ENCODE peak calls at places on chromosomes 5 and 9, in four cellular contexts. One of them, this sample, is unnamed.

GRCh38 chr5:76372320-76373054 is 30.6 kb upstream of the IQGAP2 start:
- DNase-seq in HepG2: peak; percentile 76
- DNase-seq in SK-N-SH: peak; percentile 27
- DNase-seq in GM12878: no peak
- DNase-seq in this sample: peak; percentile 91

GRCh38 chr5:33439905-33440481 is 772 bp upstream of the TARS1 start:
- DNase-seq in SK-N-SH: no peak
- DNase-seq in GM12878: no peak
- DNase-seq in HepG2: peak; percentile 8
- DNase-seq in this sample: no peak

GRCh38 chr5:177425196-177425800 is 1.2 kb upstream of the GRK6 start:
- DNase-seq in SK-N-SH: no peak
- DNase-seq in HepG2: no peak
- DNase-seq in GM12878: no peak
- DNase-seq in this sample: no peak

GRCh38 chr9:133708770-133709611 is 29.2 kb downstream of the SARDH start:
- DNase-seq in HepG2: no peak
- DNase-seq in SK-N-SH: no peak
- DNase-seq in GM12878: peak; percentile 7
- DNase-seq in this sample: no peak

GRCh38 chr9:75087279-75087823 is 604 bp downstream of the NMRK1 start:
- DNase-seq in HepG2: peak; percentile 21
- DNase-seq in SK-N-SH: no peak
- DNase-seq in GM12878: peak; percentile 57
- DNase-seq in this sample: peak; percentile 20

GRCh38 chr9:6902423-6902822 is 144.7 kb downstream of the KDM4C start:
- DNase-seq in GM12878: no peak
- DNase-seq in HepG2: no peak
- DNase-seq in SK-N-SH: no peak
- DNase-seq in this sample: no peak

GRCh38 chr9:84241817-84242356 is 98.7 kb downstream of the SLC28A3 start:
- DNase-seq in SK-N-SH: no peak
- DNase-seq in HepG2: no peak
- DNase-seq in GM12878: no peak
- DNase-seq in this sample: no peak

GRCh38 chr5:102755691-102756371 is 726 bp downstream of the PAM start:
- DNase-seq in SK-N-SH: peak; percentile 63
- DNase-seq in GM12878: peak; percentile 57
- DNase-seq in HepG2: peak; percentile 76
- DNase-seq in this sample: peak; percentile 62

GRCh38 chr9:136882109-136882946 is 4.0 kb upstream of the TRAF2 start:
- DNase-seq in SK-N-SH: peak; percentile 15
- DNase-seq in HepG2: peak; percentile 94
- DNase-seq in GM12878: peak; percentile 73
- DNase-seq in this sample: peak; percentile 93

GRCh38 chr9:121303456-121304451 is 35.8 kb downstream of the GSN start:
- DNase-seq in GM12878: no peak
- DNase-seq in HepG2: no peak
- DNase-seq in SK-N-SH: no peak
- DNase-seq in this sample: peak; percentile 64

GRCh38 chr5:111183064-111183463 is 41.1 kb upstream of the CAMK4 start:
- DNase-seq in HepG2: no peak
- DNase-seq in GM12878: no peak
- DNase-seq in SK-N-SH: no peak
- DNase-seq in this sample: no peak

GRCh38 chr5:11905209-11905608 is 963 bp upstream of the CTNND2 start:
- DNase-seq in GM12878: no peak
- DNase-seq in SK-N-SH: no peak
- DNase-seq in HepG2: no peak
- DNase-seq in this sample: no peak

GRCh38 chr9:70542339-70542931 is 128.0 kb upstream of the KLF9 start:
- DNase-seq in HepG2: no peak
- DNase-seq in SK-N-SH: no peak
- DNase-seq in GM12878: no peak
- DNase-seq in this sample: no peak

GRCh38 chr5:132474131-132474723 is 16.3 kb downstream of the IRF1 start:
- DNase-seq in GM12878: no peak
- DNase-seq in HepG2: no peak
- DNase-seq in SK-N-SH: no peak
- DNase-seq in this sample: no peak

GRCh38 chr5:133870661-133871060 is 97.8 kb downstream of the C5orf15 start:
- DNase-seq in HepG2: no peak
- DNase-seq in GM12878: no peak
- DNase-seq in SK-N-SH: no peak
- DNase-seq in this sample: no peak

GRCh38 chr5:149697001-149697400 is 33.1 kb upstream of the PPARGC1B start:
- DNase-seq in HepG2: no peak
- DNase-seq in SK-N-SH: no peak
- DNase-seq in GM12878: no peak
- DNase-seq in this sample: no peak

GRCh38 chr5:103117471-103117991 is 2.4 kb downstream of the GIN1 start:
- DNase-seq in GM12878: no peak
- DNase-seq in SK-N-SH: no peak
- DNase-seq in HepG2: no peak
- DNase-seq in this sample: no peak

GRCh38 chr9:80699551-80699998 is 989.8 kb downstream of the TLE1 start:
- DNase-seq in HepG2: no peak
- DNase-seq in GM12878: no peak
- DNase-seq in SK-N-SH: no peak
- DNase-seq in this sample: no peak

GRCh38 chr5:180860273-180860886 is 696 bp downstream of the ZFP62 start:
- DNase-seq in HepG2: peak; percentile 65
- DNase-seq in SK-N-SH: peak; percentile 65
- DNase-seq in GM12878: no peak
- DNase-seq in this sample: peak; percentile 62

GRCh38 chr9:103410059-103410458 is 414.9 kb downstream of the CYLC2 start:
- DNase-seq in HepG2: no peak
- DNase-seq in GM12878: no peak
- DNase-seq in SK-N-SH: no peak
- DNase-seq in this sample: no peak

GRCh38 chr9:114216081-114216480 is 60.7 kb downstream of the COL27A1 start:
- DNase-seq in GM12878: no peak
- DNase-seq in HepG2: no peak
- DNase-seq in SK-N-SH: peak; percentile 70
- DNase-seq in this sample: no peak

GRCh38 chr5:2896371-2897275 is 145.1 kb upstream of the IRX2 start:
- DNase-seq in HepG2: no peak
- DNase-seq in GM12878: no peak
- DNase-seq in SK-N-SH: no peak
- DNase-seq in this sample: no peak

DNA sequence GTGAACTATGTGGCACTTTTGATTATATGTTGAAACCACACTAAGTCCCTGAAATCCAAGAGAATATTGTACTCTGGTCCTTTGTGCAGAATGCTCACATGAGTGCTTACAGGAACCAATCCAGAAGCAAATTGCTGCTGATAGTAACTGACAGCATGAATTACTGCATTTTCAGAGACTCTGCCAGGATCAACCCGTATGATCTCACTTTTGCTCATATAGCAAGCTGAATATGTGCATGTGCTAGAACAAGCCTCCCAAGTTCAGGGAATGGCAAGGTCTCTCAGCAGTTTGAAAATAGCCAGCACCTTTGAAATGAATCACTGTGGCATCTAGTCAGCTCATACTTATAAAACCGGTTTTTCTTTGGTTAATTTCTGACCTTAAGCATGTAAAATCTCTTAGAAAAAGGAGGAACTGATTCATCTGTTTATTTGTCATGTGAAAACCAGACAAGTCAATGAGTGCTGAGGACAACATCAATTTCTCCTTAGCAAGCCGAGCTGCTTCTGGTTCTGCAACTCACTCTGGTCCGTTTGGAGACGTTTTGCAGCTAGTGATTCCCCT is 215.7 kb upstream of the ELL2 start:
- DNase-seq in HepG2: peak; percentile 40
- DNase-seq in SK-N-SH: peak; percentile 15
- DNase-seq in GM12878: peak; percentile 73
- DNase-seq in this sample: no peak
- TF ChIP-seq PBX3 in HepG2: no peak
- TF ChIP-seq PBX3 in SK-N-SH: peak; percentile 97
- TF ChIP-seq PBX3 in GM12878: no peak
- TF ChIP-seq PBX3 in this sample: no peak

DNA sequence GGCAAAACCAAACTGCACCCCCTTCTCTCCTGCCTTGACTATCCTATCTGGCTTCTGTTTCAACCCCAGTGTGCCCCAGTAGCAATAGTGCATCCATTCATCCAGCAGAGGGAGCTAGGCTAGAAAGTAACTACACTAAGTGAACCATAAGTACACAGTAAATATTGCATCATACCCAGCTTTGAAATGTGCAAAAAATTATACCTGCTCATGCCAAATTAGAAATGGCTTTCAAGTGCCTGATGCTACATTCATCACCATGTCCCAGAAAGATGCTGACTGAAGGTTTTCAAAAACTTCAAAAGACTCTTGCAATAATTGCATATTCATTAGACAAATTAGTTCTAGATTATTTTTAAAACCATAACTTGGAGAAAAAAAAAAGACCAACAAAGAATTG is 153.5 kb downstream of the PRELID2 start:
- DNase-seq in HepG2: peak; percentile 83
- DNase-seq in GM12878: peak; percentile 32
- DNase-seq in SK-N-SH: peak; percentile 51
- DNase-seq in this sample: peak; percentile 74
- TF ChIP-seq PBX3 in HepG2: no peak
- TF ChIP-seq PBX3 in GM12878: no peak
- TF ChIP-seq PBX3 in SK-N-SH: no peak
- TF ChIP-seq PBX3 in this sample: no peak

GRCh38 chr5:142981886-142982820 is 212.0 kb downstream of the ARHGAP26 start:
- DNase-seq in GM12878: no peak
- DNase-seq in SK-N-SH: peak; percentile 43
- DNase-seq in HepG2: peak; percentile 92
- DNase-seq in this sample: no peak
- TF ChIP-seq PBX3 in GM12878: no peak
- TF ChIP-seq PBX3 in SK-N-SH: peak; percentile 39
- TF ChIP-seq PBX3 in HepG2: no peak
- TF ChIP-seq PBX3 in this sample: no peak

DNA sequence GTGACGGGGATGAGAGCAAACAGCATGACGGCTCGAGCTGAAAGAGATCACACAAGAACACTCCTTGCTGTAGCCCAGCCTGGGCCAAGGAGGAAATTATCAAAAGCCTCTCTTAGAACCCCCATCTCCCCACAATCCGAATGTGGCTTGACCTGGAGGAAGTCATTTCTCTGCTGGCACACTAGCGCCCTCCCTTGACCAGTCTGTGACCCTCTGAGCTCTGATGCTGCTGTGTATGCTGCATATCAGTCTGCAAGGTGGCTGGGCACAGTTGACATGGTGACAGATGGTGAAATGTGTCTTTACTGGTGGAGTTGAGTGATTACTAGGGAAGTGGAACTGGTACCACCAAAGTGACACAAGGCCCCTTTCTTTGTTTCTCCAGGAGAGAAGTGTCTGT is 3.3 kb downstream of the SLC46A2 start:
- DNase-seq in SK-N-SH: no peak
- DNase-seq in GM12878: no peak
- DNase-seq in HepG2: peak; percentile 12
- DNase-seq in this sample: no peak
- TF ChIP-seq PBX3 in SK-N-SH: no peak
- TF ChIP-seq PBX3 in GM12878: no peak
- TF ChIP-seq PBX3 in HepG2: no peak
- TF ChIP-seq PBX3 in this sample: no peak

GRCh38 chr9:32672478-32672877 is 37.0 kb upstream of the TAF1L start:
- DNase-seq in GM12878: no peak
- DNase-seq in HepG2: no peak
- DNase-seq in SK-N-SH: no peak
- DNase-seq in this sample: peak; percentile 67
- TF ChIP-seq PBX3 in GM12878: no peak
- TF ChIP-seq PBX3 in HepG2: no peak
- TF ChIP-seq PBX3 in SK-N-SH: no peak
- TF ChIP-seq PBX3 in this sample: no peak

DNA sequence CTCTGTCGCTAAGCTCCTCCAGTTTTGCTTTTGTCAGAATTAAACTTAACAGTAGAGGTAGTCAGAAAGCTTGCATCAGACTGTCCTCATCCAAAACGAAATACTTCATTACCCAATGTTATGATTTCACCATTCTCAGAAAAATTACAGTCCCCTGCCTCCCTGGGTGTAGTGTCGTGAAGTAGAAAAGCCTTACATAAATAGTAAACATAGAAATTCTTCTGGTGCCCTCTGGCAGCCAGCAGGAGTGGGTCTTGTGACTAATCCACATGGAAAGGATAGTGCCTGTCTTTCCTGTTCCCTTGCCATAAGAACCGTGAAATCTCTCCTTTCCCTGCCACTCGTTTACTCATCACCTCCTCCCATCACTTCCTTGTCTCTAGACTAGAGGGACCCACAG is 230.6 kb downstream of the GNA14 start:
- DNase-seq in HepG2: no peak
- DNase-seq in GM12878: no peak
- DNase-seq in SK-N-SH: no peak
- DNase-seq in this sample: no peak
- TF ChIP-seq PBX3 in HepG2: no peak
- TF ChIP-seq PBX3 in GM12878: no peak
- TF ChIP-seq PBX3 in SK-N-SH: no peak
- TF ChIP-seq PBX3 in this sample: no peak

DNA sequence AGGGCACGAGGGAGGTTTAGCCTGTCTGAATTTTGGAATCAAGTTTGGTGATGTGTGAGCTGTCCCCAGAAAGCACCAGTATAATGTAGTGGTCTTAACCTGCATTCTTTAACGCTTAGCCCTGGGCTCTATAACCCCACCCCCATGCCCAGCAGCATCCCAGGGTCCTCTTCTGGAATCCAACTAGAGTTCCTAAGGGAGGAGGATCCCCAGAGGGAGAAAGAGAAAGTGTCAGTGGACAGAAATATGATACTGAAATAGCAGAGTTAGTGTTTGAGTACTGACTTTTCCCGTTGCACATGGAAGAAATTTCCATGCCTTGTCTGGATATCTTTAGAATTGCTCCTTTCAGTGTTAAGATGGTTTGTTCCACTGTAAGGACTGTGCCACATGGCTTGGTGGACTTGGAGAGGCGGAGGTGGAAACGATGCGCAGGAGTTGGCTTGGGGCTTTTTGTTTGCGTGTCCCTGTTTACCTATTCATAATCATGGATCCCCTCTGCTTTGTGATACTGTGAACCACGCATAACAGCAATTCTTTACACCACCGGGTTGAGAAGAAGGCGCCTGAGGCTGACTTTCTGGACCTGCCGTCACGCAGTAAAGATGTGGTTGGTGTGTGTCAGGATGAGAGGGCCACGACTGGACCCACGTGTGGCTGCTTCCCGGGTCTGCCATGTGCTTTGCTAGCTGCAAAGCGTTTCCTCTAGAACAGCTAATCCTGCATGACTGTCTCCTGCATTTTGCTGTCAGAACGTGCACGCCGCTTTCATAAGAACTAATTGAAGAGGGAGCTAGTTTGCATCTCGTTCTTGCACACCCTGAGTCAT is 142.3 kb downstream of the SMARCA2 start:
- DNase-seq in GM12878: no peak
- DNase-seq in SK-N-SH: peak; percentile 23
- DNase-seq in HepG2: no peak
- DNase-seq in this sample: peak; percentile 52
- TF ChIP-seq PBX3 in GM12878: no peak
- TF ChIP-seq PBX3 in SK-N-SH: no peak
- TF ChIP-seq PBX3 in HepG2: no peak
- TF ChIP-seq PBX3 in this sample: no peak

This sample was measured in A549.